ENCODE peak calls at places on chromosomes 7 and 10, in ten cellular contexts. H, F, Q, R, W, S, J, D, P and I are unnamed samples.
A peak's percentile ranks its signal among the peaks of the same experiment; 100 is the strongest.

GRCh38 chr10:48604408-48605263 is at the start of gene ARHGAP22:
- DNase-seq in H (no peak), F (peak; percentile 82), Q (peak; percentile 31), R (peak; percentile 43), W (no peak), S (peak; percentile 38), J (no peak), D (peak; percentile 70), P (peak; percentile 34), I (no peak)

GRCh38 chr10:104941662-104942061 is 300.6 kb downstream of the SORCS3 start:
- DNase-seq in H (no peak), F (no peak), Q (no peak), R (no peak), W (no peak), S (no peak), J (no peak), D (no peak), P (no peak), I (no peak)

GRCh38 chr10:130905386-130905785 is 406.1 kb downstream of the TCERG1L start:
- DNase-seq in H (no peak), F (no peak), Q (no peak), R (no peak), W (no peak), S (no peak), J (no peak), D (no peak), P (no peak), I (no peak)

GRCh38 chr7:155280446-155281410 is 16.9 kb upstream of the INSIG1 start:
- DNase-seq in H (no peak), F (no peak), Q (no peak), R (no peak), W (no peak), S (no peak), J (no peak), D (no peak), P (no peak), I (no peak)

GRCh38 chr10:81182296-81182695 is 644.6 kb downstream of the SH2D4B start:
- DNase-seq in H (no peak), F (peak; percentile 14), Q (no peak), R (no peak), W (no peak), S (no peak), J (no peak), D (no peak), P (no peak), I (no peak)

GRCh38 chr10:11035318-11035920 is 17.7 kb downstream of the CELF2 start:
- DNase-seq in H (no peak), F (no peak), Q (no peak), R (peak; percentile 75), W (peak; percentile 20), S (no peak), J (no peak), D (peak; percentile 81), P (peak; percentile 33), I (peak; percentile 74)

GRCh38 chr10:46227571-46228075 is 59.2 kb upstream of the ANTXRL start:
- DNase-seq in H (no peak), F (no peak), Q (no peak), R (no peak), W (no peak), S (no peak), J (no peak), D (no peak), P (no peak), I (peak; percentile 22)

GRCh38 chr10:20041931-20042330 is 225.7 kb downstream of the PLXDC2 start:
- DNase-seq in H (no peak), F (no peak), Q (no peak), R (no peak), W (no peak), S (no peak), J (no peak), D (no peak), P (no peak), I (no peak)

GRCh38 chr7:142873281-142873784 is 12.2 kb downstream of the TRPV6 start:
- DNase-seq in H (no peak), F (no peak), Q (peak; percentile 49), R (peak; percentile 11), W (no peak), S (peak; percentile 55), J (no peak), D (no peak), P (peak; percentile 3), I (peak; percentile 6)

GRCh38 chr7:132390705-132391104 is 185.6 kb downstream of the PLXNA4 start:
- DNase-seq in H (no peak), F (no peak), Q (no peak), R (peak; percentile 71), W (no peak), S (no peak), J (no peak), D (no peak), P (peak; percentile 3), I (peak; percentile 6)

GRCh38 chr10:14573666-14574261 is 200.9 kb downstream of the FAM107B start:
- DNase-seq in H (no peak), F (no peak), Q (no peak), R (peak; percentile 39), W (peak; percentile 72), S (no peak), J (no peak), D (no peak), P (peak; percentile 78), I (peak; percentile 62)

GRCh38 chr10:123134058-123134914 is 1.5 kb upstream of the HMX3 start:
- DNase-seq in H (peak; percentile 68), F (no peak), Q (no peak), R (peak; percentile 43), W (no peak), S (no peak), J (no peak), D (no peak), P (no peak), I (no peak)

GRCh38 chr10:114520453-114520852 is 116.2 kb upstream of the AFAP1L2 start:
- DNase-seq in H (no peak), F (no peak), Q (no peak), R (peak; percentile 72), W (no peak), S (no peak), J (peak; percentile 80), D (no peak), P (peak; percentile 87), I (peak; percentile 78)

GRCh38 chr10:380313-380955 is 245.2 kb downstream of the ZMYND11 start:
- DNase-seq in H (no peak), F (no peak), Q (no peak), R (peak; percentile 17), W (no peak), S (no peak), J (no peak), D (peak; percentile 58), P (peak; percentile 36), I (peak; percentile 74)

GRCh38 chr7:47746468-47746867 is 164.6 kb upstream of the TNS3 start:
- DNase-seq in H (no peak), F (no peak), Q (no peak), R (no peak), W (no peak), S (no peak), J (no peak), D (no peak), P (no peak), I (no peak)

GRCh38 chr10:80182986-80183385 is 22.4 kb downstream of the ANXA11 start:
- DNase-seq in H (no peak), F (no peak), Q (no peak), R (no peak), W (no peak), S (no peak), J (no peak), D (no peak), P (no peak), I (no peak)

GRCh38 chr7:66247387-66248078 is 42.4 kb downstream of the TPST1 start:
- DNase-seq in H (no peak), F (no peak), Q (no peak), R (no peak), W (no peak), S (no peak), J (no peak), D (no peak), P (no peak), I (no peak)
- H3K4me3 ChIP-seq in H (no peak overlapping the region), F (no peak overlapping the region), Q (no peak overlapping the region), R (no peak overlapping the region), W (no peak overlapping the region), S (no peak overlapping the region), J (no peak overlapping the region), D (no peak overlapping the region), P (no peak overlapping the region), I (no peak overlapping the region)

GRCh38 chr10:112631501-112632410 is 184.7 kb downstream of the VTI1A start:
- DNase-seq in H (no peak), F (no peak), Q (no peak), R (peak; percentile 66), W (no peak), S (no peak), J (peak; percentile 98), D (no peak), P (peak; percentile 91), I (peak; percentile 94)
- TF ChIP-seq CTCF in H (no peak), F (no peak), Q (no peak), R (no peak), W (no peak), S (no peak), J (no peak), D (no peak), P (peak; percentile 27), I (peak; percentile 25)

GRCh38 chr7:111727905-111728634 is 165.8 kb upstream of the IMMP2L start:
- DNase-seq in H (peak; percentile 49), F (no peak), Q (no peak), R (no peak), W (no peak), S (no peak), J (no peak), D (no peak), P (no peak), I (no peak)
- H3K4me3 ChIP-seq in H (no peak overlapping the region), F (no peak overlapping the region), Q (no peak overlapping the region), R (no peak overlapping the region), W (no peak overlapping the region), S (no peak overlapping the region), J (no peak overlapping the region), D (no peak overlapping the region), P (no peak overlapping the region), I (no peak overlapping the region)

DNA sequence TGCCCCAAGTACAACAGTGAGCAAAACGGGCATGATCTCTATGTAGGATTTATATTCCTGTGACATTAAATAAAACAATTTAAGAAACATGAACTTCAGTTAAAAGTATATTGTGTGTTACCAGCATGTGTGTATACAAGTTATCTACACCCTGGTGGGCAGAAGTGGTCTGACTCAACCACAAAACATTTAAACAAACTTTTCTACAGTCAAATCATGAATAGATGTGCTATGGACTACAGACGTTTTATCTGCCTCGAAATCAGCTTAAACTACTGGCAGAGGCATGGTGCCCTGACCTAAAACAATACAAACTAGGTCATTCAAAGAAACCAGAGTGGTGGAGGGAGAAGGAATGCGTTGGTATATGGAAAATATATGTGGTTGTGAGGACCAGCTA is 3.6 kb downstream of the ARL3 start:
- DNase-seq in H (no peak), F (no peak), Q (peak; percentile 50), R (peak; percentile 69), W (no peak), S (no peak), J (peak; percentile 67), D (no peak), P (peak; percentile 89), I (peak; percentile 86)
- TF ChIP-seq CTCF in H (no peak), F (no peak), Q (no peak), R (peak; percentile 4), W (no peak), S (no peak), J (no peak), D (no peak), P (peak; percentile 6), I (peak; percentile 37)